ENCODE peak calls at places on chromosomes 7 and 10, in ten cellular contexts. Q is heart left ventricle, N is ovary, Y is uterus, I is breast epithelium, S is IMR-90, B is spleen, M is tibial nerve, D is Peyer's patch, U is right lobe of liver. C is an unnamed sample. For H3K4me1, the result is how much of the 10 kb centered on the place peaks cover.

GRCh38 chr10:131690805-131691239 is 210.0 kb upstream of the PPP2R2D start:
- DNase-seq in D (no peak), U (no peak), I (no peak), M (no peak), B (peak), N (no peak), Q (no peak), Y (no peak), S (no peak), C (no peak)

GRCh38 chr7:108376206-108376605 is 80.0 kb downstream of the NRCAM start:
- DNase-seq in D (no peak), S (no peak), M (no peak), Y (no peak), U (no peak), B (no peak), Q (no peak), I (no peak), N (no peak), C (no peak)

GRCh38 chr7:153682628-153683027 is 369.6 kb upstream of the DPP6 start:
- DNase-seq in M (no peak), U (no peak), Q (no peak), S (no peak), N (no peak), Y (no peak), I (no peak), D (no peak), B (no peak), C (no peak)

GRCh38 chr10:93515963-93516450 is 19.6 kb downstream of the CEP55 start:
- DNase-seq in M (no peak), I (no peak), S (no peak), Q (no peak), D (no peak), Y (no peak), N (no peak), B (no peak), U (no peak), C (no peak)

GRCh38 chr7:4951903-4952636 is 6.9 kb downstream of the MMD2 start:
- DNase-seq in Q (no peak), S (peak), B (no peak), I (no peak), N (no peak), Y (no peak), D (no peak), M (no peak), U (no peak), C (no peak)

GRCh38 chr10:38741226-38741625 is 647.1 kb downstream of the ZNF37A start:
- DNase-seq in Q (no peak), N (no peak), D (no peak), U (no peak), S (no peak), I (no peak), M (no peak), B (no peak), Y (no peak), C (no peak)

GRCh38 chr7:149559711-149560110 is 62.1 kb upstream of the ZNF746 start:
- DNase-seq in Q (no peak), B (no peak), I (no peak), U (no peak), S (peak), Y (no peak), M (no peak), N (no peak), D (no peak), C (no peak)

GRCh38 chr7:211715-212058 is 19.3 kb downstream of the FAM20C start:
- DNase-seq in M (no peak), N (no peak), B (no peak), I (no peak), D (no peak), Y (no peak), S (no peak), Q (no peak), U (no peak), C (no peak)

GRCh38 chr7:27897441-27897847 is 157.5 kb downstream of the TAX1BP1 start:
- DNase-seq in D (no peak), I (no peak), Q (no peak), U (peak), S (no peak), M (no peak), Y (no peak), N (no peak), B (no peak), C (no peak)

GRCh38 chr7:114484226-114484625 is 69.6 kb downstream of the FOXP2 start:
- DNase-seq in M (no peak), Y (no peak), N (no peak), I (no peak), B (no peak), U (no peak), S (no peak), Q (no peak), D (no peak), C (no peak)

GRCh38 chr7:133980794-133981193 is 146.3 kb upstream of the LRGUK start:
- DNase-seq in M (no peak), B (no peak), Y (no peak), U (no peak), I (no peak), N (no peak), Q (no peak), D (no peak), S (no peak), C (no peak)

GRCh38 chr10:112227331-112227961 is 43.9 kb upstream of the GPAM start:
- DNase-seq in S (no peak), U (peak), M (no peak), Y (no peak), I (no peak), N (no peak), D (no peak), B (no peak), Q (no peak), C (no peak)

GRCh38 chr10:62492012-62492869 is 118.1 kb downstream of the ZNF365 start:
- DNase-seq in I (no peak), D (no peak), M (no peak), Y (no peak), B (no peak), N (no peak), S (peak), Q (no peak), U (no peak), C (no peak)

GRCh38 chr10:29811751-29812427 is 177.1 kb upstream of the SVIL start:
- DNase-seq in S (peak), U (no peak), M (peak), Y (peak), B (no peak), Q (peak), N (peak), I (peak), D (no peak), C (no peak)

GRCh38 chr10:32377458-32378370 is 30.8 kb upstream of the EPC1 start:
- DNase-seq in N (no peak), B (no peak), I (no peak), Q (no peak), M (peak), D (peak), Y (peak), U (no peak), S (peak), C (no peak)

GRCh38 chr7:73626814-73627213 is 2.5 kb upstream of the MLXIPL start:
- DNase-seq in S (peak), M (no peak), U (peak), B (no peak), Q (no peak), D (no peak), N (no peak), I (peak), Y (no peak), C (no peak)

GRCh38 chr7:74606909-74607255 is 50.6 kb upstream of the GTF2I start:
- DNase-seq in D (no peak), B (no peak), U (no peak), I (no peak), S (no peak), Q (no peak), N (no peak), M (no peak), Y (no peak), C (no peak)

GRCh38 chr7:37510043-37510634 is 61.5 kb upstream of the ELMO1 start:
- DNase-seq in D (no peak), Y (no peak), N (no peak), M (no peak), S (no peak), Q (no peak), U (no peak), I (no peak), B (no peak), C (no peak)

GRCh38 chr10:23081891-23082290 is 13.5 kb upstream of the MSRB2 start:
- DNase-seq in M (no peak), D (no peak), Y (no peak), B (no peak), S (peak), N (no peak), U (no peak), Q (no peak), I (no peak), C (no peak)

GRCh38 chr10:29392376-29393021 is 103.6 kb downstream of the LYZL1 start:
- DNase-seq in U (no peak), S (peak), Y (peak), I (no peak), Q (no peak), B (no peak), M (peak), N (no peak), D (no peak), C (peak)

GRCh38 chr7:48085433-48085791 is 3.7 kb upstream of the UPP1 start:
- DNase-seq in Q (no peak), U (no peak), Y (no peak), N (no peak), I (no peak), B (no peak), D (no peak), S (no peak), M (no peak), C (no peak)

GRCh38 chr7:44767912-44768662 is 19.4 kb downstream of the ZMIZ2 start:
- DNase-seq in N (peak), Q (peak), D (peak), I (peak), S (peak), U (peak), M (peak), B (peak), Y (peak), C (peak)

GRCh38 chr10:5070648-5071410 is 23.4 kb upstream of the AKR1C3 start:
- DNase-seq in S (peak), U (no peak), Q (no peak), D (no peak), Y (no peak), B (no peak), N (no peak), I (no peak), M (no peak), C (no peak)

GRCh38 chr7:130274983-130275649 is 8.5 kb downstream of the CPA2 start:
- DNase-seq in Q (no peak), I (no peak), S (no peak), N (no peak), Y (no peak), D (no peak), M (no peak), B (no peak), U (no peak), C (no peak)

GRCh38 chr10:5325076-5325475 is 39.7 kb upstream of the UCN3 start:
- DNase-seq in B (no peak), S (no peak), M (no peak), Y (no peak), I (no peak), D (no peak), U (no peak), Q (no peak), N (no peak), C (no peak)

GRCh38 chr7:138919912-138920311 is 61.3 kb downstream of the KIAA1549 start:
- DNase-seq in S (no peak), Q (no peak), N (no peak), D (no peak), B (no peak), I (no peak), U (no peak), Y (no peak), M (no peak), C (no peak)

GRCh38 chr10:33612551-33612950 is 278.1 kb upstream of the NRP1 start:
- DNase-seq in B (no peak), Y (no peak), M (peak), I (no peak), U (no peak), D (no peak), Q (no peak), S (peak), N (no peak), C (no peak)

GRCh38 chr10:124671486-124672075 is 72.6 kb downstream of the FAM53B start:
- DNase-seq in S (no peak), U (peak), Y (no peak), B (peak), N (no peak), Q (peak), I (peak), D (no peak), M (peak), C (no peak)

GRCh38 chr10:1002425-1003006 is 14.3 kb downstream of the GTPBP4 start:
- DNase-seq in M (no peak), S (no peak), D (no peak), Q (no peak), B (no peak), N (no peak), U (no peak), Y (no peak), I (no peak), C (no peak)

GRCh38 chr7:124929467-124930172 is at the start of gene POT1:
- DNase-seq in U (peak), Y (peak), B (peak), D (peak), I (peak), S (peak), Q (peak), M (peak), N (peak), C (peak)

GRCh38 chr7:116954443-116954838 is 1.1 kb downstream of the ST7 start:
- DNase-seq in S (no peak), M (no peak), I (no peak), Y (no peak), B (no peak), D (peak), N (no peak), Q (no peak), U (no peak), C (no peak)
- H3K4me3 ChIP-seq in S (peak), M (peak), I (peak), Y (peak), B (peak), D (peak), N (peak), Q (peak), U (peak), C (peak)

GRCh38 chr7:158633055-158633956 is 45.7 kb upstream of the PTPRN2 start:
- DNase-seq in U (no peak), I (no peak), Q (no peak), N (no peak), M (no peak), D (no peak), B (no peak), Y (no peak), S (no peak), C (no peak)
- TF ChIP-seq POLR2A in U (no peak), I (no peak), Q (no peak), N (no peak), M (no peak), D (no peak), B (no peak), Y (no peak), S (no peak), C (no peak)

GRCh38 chr10:28282341-28282740 is 20.5 kb downstream of the MPP7 start:
- DNase-seq in M (no peak), N (no peak), Q (no peak), Y (no peak), U (no peak), S (no peak), D (no peak), I (no peak), B (no peak), C (no peak)

GRCh38 chr10:28284126-28284525 is 18.7 kb downstream of the MPP7 start:
- DNase-seq in B (no peak), D (no peak), I (no peak), M (no peak), N (no peak), Y (no peak), Q (no peak), S (no peak), U (no peak), C (no peak)

GRCh38 chr10:28281726-28282325 is 21.0 kb downstream of the MPP7 start:
- DNase-seq in Y (no peak), N (no peak), D (no peak), M (no peak), Q (no peak), U (no peak), S (no peak), I (no peak), B (no peak), C (no peak)

GRCh38 chr10:28283251-28283650 is 19.6 kb downstream of the MPP7 start:
- DNase-seq in Q (no peak), S (no peak), I (no peak), M (no peak), D (no peak), B (no peak), Y (no peak), N (no peak), U (no peak), C (no peak)

GRCh38 chr10:28285816-28286215 is 17.0 kb downstream of the MPP7 start:
- DNase-seq in I (no peak), Y (no peak), Q (no peak), M (no peak), U (no peak), D (no peak), S (no peak), B (no peak), N (no peak), C (no peak)
- H3K4me1 ChIP-seq in I (under half), Y (under half), Q (under half), M (under half), U (under half), D (under half), S (under half), B (under half), N (under half), C (under half)

DNA sequence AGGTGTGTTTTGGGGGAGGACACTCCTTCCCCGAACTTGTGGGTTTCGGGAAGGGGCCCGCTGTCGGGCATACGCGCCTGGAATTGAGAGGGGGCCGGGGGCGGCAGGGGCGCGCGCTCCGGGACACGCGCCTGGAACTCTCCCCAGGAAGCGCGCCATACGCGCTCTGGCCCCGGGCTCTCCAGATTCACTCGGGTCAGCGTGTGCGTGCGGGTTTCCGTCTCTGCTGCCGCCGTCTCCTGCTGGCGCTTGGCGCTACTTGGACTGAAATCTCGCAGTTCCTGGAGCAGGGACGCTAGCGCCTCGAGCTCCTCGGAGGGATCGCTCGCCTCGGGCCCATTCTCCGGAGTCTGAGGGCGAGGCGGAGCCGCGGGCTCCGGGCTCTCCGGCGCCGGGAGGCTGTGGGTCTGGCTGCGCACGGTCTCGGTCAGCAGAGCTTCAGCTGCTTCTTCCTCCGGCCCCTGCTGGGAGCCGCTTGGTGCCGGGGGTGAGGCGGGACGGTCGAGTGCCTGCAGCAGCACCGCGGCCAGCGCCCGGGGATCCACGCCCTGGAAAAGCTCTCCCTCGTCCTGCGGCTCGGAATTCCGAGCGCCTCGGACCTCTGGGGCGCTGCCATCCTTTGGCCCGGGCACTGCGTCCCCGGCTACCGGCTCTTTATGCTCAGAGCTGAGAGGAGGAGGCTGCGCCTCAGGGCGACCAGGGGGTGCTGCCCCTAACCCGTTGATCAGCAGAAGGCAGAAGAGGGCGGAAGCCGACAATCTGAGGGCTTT is 1.1 kb downstream of the VGF start:
- DNase-seq in Y (no peak), N (peak), I (no peak), S (peak), M (no peak), B (peak), D (no peak), U (peak), Q (peak), C (peak)
- H3K4me3 ChIP-seq in Y (peak), N (peak), I (peak), S (peak), M (no peak), B (peak), D (peak), U (no peak), Q (peak), C (peak)

DNA sequence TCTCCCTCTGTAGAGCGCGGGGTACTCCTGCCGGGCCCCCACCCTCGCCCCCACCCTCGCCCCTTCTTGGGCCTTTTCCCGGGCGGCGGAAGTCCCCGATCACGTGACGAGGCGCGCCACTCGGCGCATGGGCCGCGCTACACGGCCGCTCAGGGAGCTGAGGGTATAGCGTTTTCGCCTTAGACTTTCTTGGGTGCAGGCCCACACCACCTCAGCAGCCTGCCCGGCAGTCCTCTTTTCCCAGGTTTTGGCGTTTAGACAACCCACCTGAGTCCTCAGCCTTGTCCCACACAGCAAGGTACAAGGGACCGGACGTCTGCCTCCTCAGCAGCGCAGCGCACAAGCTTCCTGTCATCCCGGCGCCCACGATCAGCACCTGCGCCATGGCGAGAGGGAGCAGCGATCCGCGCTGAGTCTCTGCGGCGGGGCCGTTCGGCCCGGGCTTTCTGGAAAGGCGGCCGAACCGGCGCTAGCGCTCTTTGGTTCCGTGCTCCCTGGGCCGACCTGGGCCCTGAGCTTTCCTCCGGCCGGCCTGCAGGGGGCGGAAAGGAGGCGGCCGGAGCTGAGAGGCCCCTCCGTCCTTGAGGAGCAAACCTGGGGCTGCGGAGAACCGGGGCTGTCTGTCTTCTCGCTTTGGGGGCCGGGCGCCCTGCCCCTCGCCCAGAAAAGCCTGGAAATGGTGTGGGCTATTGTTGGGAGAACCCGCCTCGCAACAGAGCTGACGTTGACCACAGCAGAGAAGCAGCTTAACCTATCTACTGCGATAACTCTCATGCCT is at the start of gene RNLS:
- DNase-seq in I (peak), S (peak), U (peak), B (peak), M (peak), Q (peak), Y (peak), N (peak), D (peak), C (peak)
- TF ChIP-seq POLR2A in I (no peak), S (no peak), U (peak), B (no peak), M (no peak), Q (no peak), Y (peak), N (peak), D (peak), C (no peak)

GRCh38 chr10:44994752-44995530 is 5.8 kb upstream of the ZNF22 start:
- DNase-seq in D (no peak), I (no peak), S (no peak), B (no peak), Q (peak), M (peak), U (no peak), N (peak), Y (no peak), C (no peak)
- H3K4me1 ChIP-seq in D (under half), I (under half), S (half or more), B (under half), Q (half or more), M (under half), U (half or more), N (half or more), Y (under half), C (half or more)

C was measured in stomach.